ENCODE peak calls at places on chromosome 19, in eight cellular contexts. One of them, this sample, is unnamed. For H3K9me3 and H3K4me1, the result is how much of the 10 kb centered on the place peaks cover.

GRCh38 chr19:7386308-7386707 is 37.6 kb downstream of the ARHGEF18 start:
- DNase-seq in fibroblast of lung: no peak
- DNase-seq in neuronal stem cell: no peak
- DNase-seq in IMR-90: no peak
- DNase-seq in CD8-positive, alpha-beta memory T cell: no peak
- DNase-seq in left ventricle myocardium inferior: no peak
- DNase-seq in cardiac muscle cell: no peak
- DNase-seq in tibial artery: no peak
- DNase-seq in this sample: no peak

GRCh38 chr19:29860492-29860891 is 48.7 kb downstream of the CCNE1 start:
- DNase-seq in fibroblast of lung: no peak
- DNase-seq in neuronal stem cell: no peak
- DNase-seq in IMR-90: no peak
- DNase-seq in CD8-positive, alpha-beta memory T cell: no peak
- DNase-seq in left ventricle myocardium inferior: no peak
- DNase-seq in cardiac muscle cell: no peak
- DNase-seq in tibial artery: no peak
- DNase-seq in this sample: no peak

GRCh38 chr19:6235031-6235951 is 44.5 kb downstream of the MLLT1 start:
- DNase-seq in fibroblast of lung: no peak
- DNase-seq in neuronal stem cell: no peak
- DNase-seq in IMR-90: no peak
- DNase-seq in CD8-positive, alpha-beta memory T cell: no peak
- DNase-seq in left ventricle myocardium inferior: peak
- DNase-seq in cardiac muscle cell: no peak
- DNase-seq in tibial artery: no peak
- DNase-seq in this sample: no peak

GRCh38 chr19:28846094-28846812 is 366.7 kb downstream of the UQCRFS1 start:
- DNase-seq in fibroblast of lung: no peak
- DNase-seq in neuronal stem cell: no peak
- DNase-seq in IMR-90: no peak
- DNase-seq in CD8-positive, alpha-beta memory T cell: no peak
- DNase-seq in left ventricle myocardium inferior: no peak
- DNase-seq in cardiac muscle cell: no peak
- DNase-seq in tibial artery: no peak
- DNase-seq in this sample: no peak

GRCh38 chr19:419721-420515 is 11.0 kb upstream of the C2CD4C start:
- DNase-seq in fibroblast of lung: no peak
- DNase-seq in neuronal stem cell: no peak
- DNase-seq in IMR-90: no peak
- DNase-seq in CD8-positive, alpha-beta memory T cell: no peak
- DNase-seq in left ventricle myocardium inferior: no peak
- DNase-seq in cardiac muscle cell: no peak
- DNase-seq in tibial artery: no peak
- DNase-seq in this sample: no peak

GRCh38 chr19:37654118-37654517 is 1.1 kb downstream of the ZFP30 start:
- DNase-seq in fibroblast of lung: no peak
- DNase-seq in neuronal stem cell: no peak
- DNase-seq in IMR-90: no peak
- DNase-seq in CD8-positive, alpha-beta memory T cell: no peak
- DNase-seq in left ventricle myocardium inferior: no peak
- DNase-seq in cardiac muscle cell: no peak
- DNase-seq in tibial artery: no peak
- DNase-seq in this sample: no peak

GRCh38 chr19:48443262-48443661 is 2.5 kb upstream of the GRWD1 start:
- DNase-seq in fibroblast of lung: no peak
- DNase-seq in neuronal stem cell: no peak
- DNase-seq in IMR-90: no peak
- DNase-seq in CD8-positive, alpha-beta memory T cell: no peak
- DNase-seq in left ventricle myocardium inferior: no peak
- DNase-seq in cardiac muscle cell: no peak
- DNase-seq in tibial artery: no peak
- DNase-seq in this sample: no peak

GRCh38 chr19:48397263-48397635 is 3.8 kb downstream of the GRIN2D start:
- DNase-seq in fibroblast of lung: no peak
- DNase-seq in neuronal stem cell: no peak
- DNase-seq in IMR-90: no peak
- DNase-seq in CD8-positive, alpha-beta memory T cell: no peak
- DNase-seq in left ventricle myocardium inferior: no peak
- DNase-seq in cardiac muscle cell: no peak
- DNase-seq in tibial artery: no peak
- DNase-seq in this sample: no peak

GRCh38 chr19:45345506-45345860 is 4.9 kb downstream of the KLC3 start:
- DNase-seq in fibroblast of lung: no peak
- DNase-seq in neuronal stem cell: no peak
- DNase-seq in IMR-90: no peak
- DNase-seq in CD8-positive, alpha-beta memory T cell: no peak
- DNase-seq in left ventricle myocardium inferior: no peak
- DNase-seq in cardiac muscle cell: no peak
- DNase-seq in tibial artery: no peak
- DNase-seq in this sample: no peak
- H3K9me3 ChIP-seq in fibroblast of lung: under half
- H3K9me3 ChIP-seq in neuronal stem cell: under half
- H3K9me3 ChIP-seq in IMR-90: under half
- H3K9me3 ChIP-seq in CD8-positive, alpha-beta memory T cell: under half
- H3K9me3 ChIP-seq in left ventricle myocardium inferior: under half
- H3K9me3 ChIP-seq in cardiac muscle cell: under half
- H3K9me3 ChIP-seq in tibial artery: under half
- H3K9me3 ChIP-seq in this sample: under half

GRCh38 chr19:38850976-38851621 is 1.3 kb upstream of the HNRNPL start:
- DNase-seq in fibroblast of lung: no peak
- DNase-seq in neuronal stem cell: peak
- DNase-seq in IMR-90: no peak
- DNase-seq in CD8-positive, alpha-beta memory T cell: peak
- DNase-seq in left ventricle myocardium inferior: peak
- DNase-seq in cardiac muscle cell: no peak
- DNase-seq in tibial artery: no peak
- DNase-seq in this sample: peak

GRCh38 chr19:38851622-38852230 is 1.9 kb upstream of the HNRNPL start:
- DNase-seq in fibroblast of lung: peak
- DNase-seq in neuronal stem cell: peak
- DNase-seq in IMR-90: peak
- DNase-seq in CD8-positive, alpha-beta memory T cell: peak
- DNase-seq in left ventricle myocardium inferior: peak
- DNase-seq in cardiac muscle cell: peak
- DNase-seq in tibial artery: peak
- DNase-seq in this sample: peak

GRCh38 chr19:38852231-38853044 is 2.7 kb upstream of the HNRNPL start:
- DNase-seq in fibroblast of lung: peak
- DNase-seq in neuronal stem cell: no peak
- DNase-seq in IMR-90: peak
- DNase-seq in CD8-positive, alpha-beta memory T cell: peak
- DNase-seq in left ventricle myocardium inferior: peak
- DNase-seq in cardiac muscle cell: no peak
- DNase-seq in tibial artery: peak
- DNase-seq in this sample: no peak

GRCh38 chr19:38850231-38850975 is 617 bp upstream of the HNRNPL start:
- DNase-seq in fibroblast of lung: peak
- DNase-seq in neuronal stem cell: peak
- DNase-seq in IMR-90: peak
- DNase-seq in CD8-positive, alpha-beta memory T cell: peak
- DNase-seq in left ventricle myocardium inferior: peak
- DNase-seq in cardiac muscle cell: peak
- DNase-seq in tibial artery: peak
- DNase-seq in this sample: peak

DNA sequence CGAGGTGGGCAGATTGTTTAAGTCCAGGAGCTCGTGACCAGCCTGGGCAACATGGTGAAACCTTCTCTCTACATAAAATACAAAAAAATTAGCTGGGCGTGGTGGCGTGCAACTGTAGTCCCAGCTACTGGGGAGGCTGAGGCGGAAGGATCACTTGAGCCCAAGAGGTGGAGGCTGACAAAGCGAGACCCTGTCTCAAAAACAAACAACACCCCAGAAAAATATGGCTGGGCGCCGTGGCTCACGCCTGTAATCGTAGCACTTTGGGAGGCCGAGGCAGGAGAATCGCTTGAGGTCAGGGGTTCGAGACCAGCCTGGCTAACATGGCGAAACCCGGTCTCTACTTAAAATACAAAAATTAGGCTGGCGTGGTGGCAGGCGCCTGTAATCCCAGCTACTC is 3.4 kb upstream of the HNRNPL start:
- DNase-seq in fibroblast of lung: no peak
- DNase-seq in neuronal stem cell: no peak
- DNase-seq in IMR-90: no peak
- DNase-seq in CD8-positive, alpha-beta memory T cell: no peak
- DNase-seq in left ventricle myocardium inferior: no peak
- DNase-seq in cardiac muscle cell: no peak
- DNase-seq in tibial artery: no peak
- DNase-seq in this sample: no peak
- H3K4me3 ChIP-seq in fibroblast of lung: peak
- H3K4me3 ChIP-seq in neuronal stem cell: peak
- H3K4me3 ChIP-seq in IMR-90: peak
- H3K4me3 ChIP-seq in CD8-positive, alpha-beta memory T cell: peak
- H3K4me3 ChIP-seq in left ventricle myocardium inferior: peak
- H3K4me3 ChIP-seq in cardiac muscle cell: peak
- H3K4me3 ChIP-seq in tibial artery: peak
- H3K4me3 ChIP-seq in this sample: peak

GRCh38 chr19:38800577-38801347 is 11.8 kb downstream of the LGALS7B start:
- DNase-seq in fibroblast of lung: no peak
- DNase-seq in neuronal stem cell: no peak
- DNase-seq in IMR-90: no peak
- DNase-seq in CD8-positive, alpha-beta memory T cell: no peak
- DNase-seq in left ventricle myocardium inferior: no peak
- DNase-seq in cardiac muscle cell: no peak
- DNase-seq in tibial artery: no peak
- DNase-seq in this sample: no peak
- H3K4me1 ChIP-seq in fibroblast of lung: under half
- H3K4me1 ChIP-seq in neuronal stem cell: under half
- H3K4me1 ChIP-seq in IMR-90: under half
- H3K4me1 ChIP-seq in CD8-positive, alpha-beta memory T cell: under half
- H3K4me1 ChIP-seq in left ventricle myocardium inferior: under half
- H3K4me1 ChIP-seq in cardiac muscle cell: under half
- H3K4me1 ChIP-seq in tibial artery: under half
- H3K4me1 ChIP-seq in this sample: under half

DNA sequence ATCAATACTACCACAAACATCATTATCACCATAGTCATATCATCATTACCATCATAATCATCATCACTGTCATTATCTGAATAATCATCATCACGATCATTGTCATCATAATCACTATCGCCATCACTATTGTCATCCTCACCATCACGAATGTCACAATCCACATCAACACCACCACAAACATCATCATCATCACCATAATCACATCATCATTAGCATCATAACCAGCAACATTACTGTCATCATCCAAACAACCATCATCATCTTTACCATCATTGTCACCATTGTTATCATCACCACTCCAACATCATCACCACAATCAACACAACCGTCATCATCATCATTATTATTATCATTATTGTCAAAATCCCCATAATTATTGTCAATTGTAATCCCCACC is 61.2 kb downstream of the MBD3L1 start:
- DNase-seq in fibroblast of lung: no peak
- DNase-seq in neuronal stem cell: no peak
- DNase-seq in IMR-90: no peak
- DNase-seq in CD8-positive, alpha-beta memory T cell: no peak
- DNase-seq in left ventricle myocardium inferior: no peak
- DNase-seq in cardiac muscle cell: no peak
- DNase-seq in tibial artery: no peak
- DNase-seq in this sample: no peak
- H3K9me3 ChIP-seq in fibroblast of lung: under half
- H3K9me3 ChIP-seq in neuronal stem cell: under half
- H3K9me3 ChIP-seq in IMR-90: under half
- H3K9me3 ChIP-seq in CD8-positive, alpha-beta memory T cell: under half
- H3K9me3 ChIP-seq in left ventricle myocardium inferior: under half
- H3K9me3 ChIP-seq in cardiac muscle cell: under half
- H3K9me3 ChIP-seq in tibial artery: under half
- H3K9me3 ChIP-seq in this sample: under half

GRCh38 chr19:10812902-10813404 is 23.1 kb downstream of the TMED1 start:
- DNase-seq in fibroblast of lung: peak
- DNase-seq in neuronal stem cell: no peak
- DNase-seq in IMR-90: peak
- DNase-seq in CD8-positive, alpha-beta memory T cell: no peak
- DNase-seq in left ventricle myocardium inferior: no peak
- DNase-seq in cardiac muscle cell: no peak
- DNase-seq in tibial artery: peak
- DNase-seq in this sample: peak
- H3K4me3 ChIP-seq in fibroblast of lung: no peak
- H3K4me3 ChIP-seq in neuronal stem cell: no peak
- H3K4me3 ChIP-seq in IMR-90: no peak
- H3K4me3 ChIP-seq in CD8-positive, alpha-beta memory T cell: no peak
- H3K4me3 ChIP-seq in left ventricle myocardium inferior: no peak
- H3K4me3 ChIP-seq in cardiac muscle cell: no peak
- H3K4me3 ChIP-seq in tibial artery: no peak
- H3K4me3 ChIP-seq in this sample: no peak

DNA sequence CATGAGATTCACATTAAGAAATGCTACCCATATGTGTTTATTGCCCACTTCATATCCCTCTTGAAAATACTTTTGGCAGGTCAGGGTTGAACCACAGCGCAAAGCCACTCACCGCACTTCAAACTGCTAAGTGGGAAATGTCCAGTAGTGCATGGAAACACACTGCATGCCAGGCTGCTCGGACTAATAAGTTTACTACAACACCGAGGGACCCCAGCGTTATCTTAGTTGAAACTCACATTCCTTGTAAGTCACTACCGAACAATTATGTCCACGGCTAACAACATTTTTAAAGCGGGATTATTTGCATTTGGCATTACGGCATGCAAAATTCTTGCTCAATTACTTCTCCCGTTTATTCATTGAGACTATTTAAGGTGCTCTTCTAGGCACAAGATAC is 4.0 kb downstream of the BRD4 start:
- DNase-seq in fibroblast of lung: no peak
- DNase-seq in neuronal stem cell: no peak
- DNase-seq in IMR-90: no peak
- DNase-seq in CD8-positive, alpha-beta memory T cell: no peak
- DNase-seq in left ventricle myocardium inferior: no peak
- DNase-seq in cardiac muscle cell: peak
- DNase-seq in tibial artery: no peak
- DNase-seq in this sample: no peak
- H3K4me1 ChIP-seq in fibroblast of lung: under half
- H3K4me1 ChIP-seq in neuronal stem cell: under half
- H3K4me1 ChIP-seq in IMR-90: under half
- H3K4me1 ChIP-seq in CD8-positive, alpha-beta memory T cell: half or more
- H3K4me1 ChIP-seq in left ventricle myocardium inferior: half or more
- H3K4me1 ChIP-seq in cardiac muscle cell: half or more
- H3K4me1 ChIP-seq in tibial artery: half or more
- H3K4me1 ChIP-seq in this sample: half or more

GRCh38 chr19:36420961-36421748 is 2.7 kb upstream of the ZFP82 start:
- DNase-seq in fibroblast of lung: peak
- DNase-seq in neuronal stem cell: peak
- DNase-seq in IMR-90: peak
- DNase-seq in CD8-positive, alpha-beta memory T cell: no peak
- DNase-seq in left ventricle myocardium inferior: peak
- DNase-seq in cardiac muscle cell: peak
- DNase-seq in tibial artery: no peak
- DNase-seq in this sample: peak

GRCh38 chr19:36417752-36418286 is 625 bp downstream of the ZFP82 start:
- DNase-seq in fibroblast of lung: no peak
- DNase-seq in neuronal stem cell: no peak
- DNase-seq in IMR-90: no peak
- DNase-seq in CD8-positive, alpha-beta memory T cell: no peak
- DNase-seq in left ventricle myocardium inferior: no peak
- DNase-seq in cardiac muscle cell: no peak
- DNase-seq in tibial artery: no peak
- DNase-seq in this sample: peak

GRCh38 chr19:36423925-36424324 is 5.5 kb upstream of the ZFP82 start:
- DNase-seq in fibroblast of lung: no peak
- DNase-seq in neuronal stem cell: no peak
- DNase-seq in IMR-90: no peak
- DNase-seq in CD8-positive, alpha-beta memory T cell: no peak
- DNase-seq in left ventricle myocardium inferior: no peak
- DNase-seq in cardiac muscle cell: no peak
- DNase-seq in tibial artery: no peak
- DNase-seq in this sample: no peak

GRCh38 chr19:36421749-36422481 is 3.5 kb upstream of the ZFP82 start:
- DNase-seq in fibroblast of lung: no peak
- DNase-seq in neuronal stem cell: no peak
- DNase-seq in IMR-90: no peak
- DNase-seq in CD8-positive, alpha-beta memory T cell: no peak
- DNase-seq in left ventricle myocardium inferior: no peak
- DNase-seq in cardiac muscle cell: no peak
- DNase-seq in tibial artery: no peak
- DNase-seq in this sample: no peak

GRCh38 chr19:36418287-36419001 is at the start of gene ZFP82:
- DNase-seq in fibroblast of lung: peak
- DNase-seq in neuronal stem cell: peak
- DNase-seq in IMR-90: peak
- DNase-seq in CD8-positive, alpha-beta memory T cell: peak
- DNase-seq in left ventricle myocardium inferior: peak
- DNase-seq in cardiac muscle cell: peak
- DNase-seq in tibial artery: peak
- DNase-seq in this sample: peak
- H3K9me3 ChIP-seq in fibroblast of lung: under half
- H3K9me3 ChIP-seq in neuronal stem cell: under half
- H3K9me3 ChIP-seq in IMR-90: under half
- H3K9me3 ChIP-seq in CD8-positive, alpha-beta memory T cell: under half
- H3K9me3 ChIP-seq in left ventricle myocardium inferior: under half
- H3K9me3 ChIP-seq in cardiac muscle cell: under half
- H3K9me3 ChIP-seq in tibial artery: under half
- H3K9me3 ChIP-seq in this sample: under half